ENCODE peak calls at places on chromosomes 2 and 18, in five cellular contexts. A is CD8-positive, alpha-beta memory T cell; T is sigmoid colon; F is Karpas-422; W is adrenal gland. I is an unnamed sample.

GRCh38 chr2:157825885-157826284 is 50.2 kb downstream of the ACVR1 start:
- DNase-seq in A (no peak), T (no peak), F (no peak), W (no peak), I (no peak)

GRCh38 chr2:225104321-225104720 is 62.1 kb upstream of the DOCK10 start:
- DNase-seq in A (no peak), T (no peak), F (no peak), W (no peak), I (no peak)

GRCh38 chr2:201233192-201234166 is 26.9 kb upstream of the CASP8 start:
- DNase-seq in A (peak; percentile 89), T (peak; percentile 66), F (peak; percentile 94), W (peak; percentile 81), I (no peak)

GRCh38 chr2:191917967-191918651 is 71.2 kb upstream of the CAVIN2 start:
- DNase-seq in A (no peak), T (no peak), F (no peak), W (no peak), I (peak; percentile 52)

GRCh38 chr2:46574457-46575354 is 95.3 kb downstream of the TMEM247 start:
- DNase-seq in A (no peak), T (no peak), F (peak; percentile 89), W (no peak), I (no peak)

GRCh38 chr18:79882522-79883241 is 68.8 kb downstream of the SLC66A2 start:
- DNase-seq in A (no peak), T (peak; percentile 40), F (no peak), W (no peak), I (peak; percentile 29)

GRCh38 chr2:98910349-98911125 is 25.5 kb downstream of the CRACDL start:
- DNase-seq in A (no peak), T (peak; percentile 48), F (peak; percentile 77), W (no peak), I (no peak)

GRCh38 chr2:10490806-10491291 is 42.7 kb upstream of the ODC1 start:
- DNase-seq in A (no peak), T (peak; percentile 44), F (no peak), W (peak; percentile 0), I (no peak)

GRCh38 chr2:149598014-149598395 is 10.4 kb upstream of the MMADHC start:
- DNase-seq in A (no peak), T (no peak), F (no peak), W (no peak), I (peak; percentile 6)

GRCh38 chr2:16111838-16112210 is 171.5 kb downstream of the MYCN start:
- DNase-seq in A (no peak), T (no peak), F (no peak), W (no peak), I (no peak)

GRCh38 chr2:71614976-71615768 is 161.8 kb downstream of the DYSF start:
- DNase-seq in A (no peak), T (peak; percentile 96), F (no peak), W (peak; percentile 80), I (peak; percentile 21)

GRCh38 chr2:241898681-241899270 is 29.2 kb downstream of the RTP5 start:
- DNase-seq in A (no peak), T (peak; percentile 50), F (no peak), W (no peak), I (peak; percentile 19)

GRCh38 chr2:86286518-86286917 is 50.9 kb downstream of the REEP1 start:
- DNase-seq in A (no peak), T (no peak), F (no peak), W (no peak), I (peak; percentile 40)

GRCh38 chr18:27005589-27005988 is 140.1 kb upstream of the AQP4 start:
- DNase-seq in A (no peak), T (no peak), F (peak; percentile 63), W (no peak), I (peak; percentile 19)

GRCh38 chr2:206442854-206443734 is at the start of gene ADAM23:
- DNase-seq in A (peak; percentile 4), T (no peak), F (peak; percentile 85), W (peak; percentile 41), I (peak; percentile 97)

GRCh38 chr2:29165362-29166236 is 50.4 kb downstream of the CLIP4 start:
- DNase-seq in A (no peak), T (no peak), F (no peak), W (no peak), I (no peak)

GRCh38 chr2:228938629-228939028 is 332.5 kb downstream of the PID1 start:
- DNase-seq in A (no peak), T (no peak), F (no peak), W (no peak), I (no peak)

GRCh38 chr2:130865401-130865800 is 28.7 kb downstream of the ARHGEF4 start:
- DNase-seq in A (no peak), T (no peak), F (no peak), W (no peak), I (no peak)

GRCh38 chr2:45852450-45853150 is 201.1 kb downstream of the PRKCE start:
- DNase-seq in A (no peak), T (no peak), F (peak; percentile 80), W (no peak), I (no peak)

GRCh38 chr2:215320102-215320501 is 8.2 kb downstream of the ATIC start:
- DNase-seq in A (no peak), T (no peak), F (no peak), W (no peak), I (no peak)

GRCh38 chr2:8251291-8251690 is 430.6 kb upstream of the ID2 start:
- DNase-seq in A (no peak), T (no peak), F (no peak), W (no peak), I (no peak)

GRCh38 chr2:34107811-34108210 is 508.7 kb upstream of the FAM98A start:
- DNase-seq in A (no peak), T (no peak), F (no peak), W (no peak), I (no peak)

GRCh38 chr18:76126327-76126726 is 368.7 kb downstream of the ZNF516 start:
- DNase-seq in A (no peak), T (no peak), F (no peak), W (no peak), I (no peak)

GRCh38 chr2:207416936-207417718 is 112.6 kb upstream of the CREB1 start:
- DNase-seq in A (no peak), T (no peak), F (no peak), W (no peak), I (no peak)

GRCh38 chr2:56449449-56449860 is 265.7 kb downstream of the CCDC85A start:
- DNase-seq in A (no peak), T (no peak), F (no peak), W (no peak), I (no peak)

GRCh38 chr2:10658041-10658913 is 31.5 kb downstream of the NOL10 start:
- DNase-seq in A (no peak), T (no peak), F (no peak), W (no peak), I (no peak)

GRCh38 chr18:44564922-44565321 is 115.8 kb upstream of the SETBP1 start:
- DNase-seq in A (no peak), T (no peak), F (no peak), W (no peak), I (no peak)

GRCh38 chr18:21134895-21135294 is 23.3 kb upstream of the ROCK1 start:
- DNase-seq in A (peak; percentile 23), T (no peak), F (peak; percentile 72), W (no peak), I (peak; percentile 8)

GRCh38 chr2:235734700-235735205 is 240.9 kb downstream of the AGAP1 start:
- DNase-seq in A (no peak), T (peak; percentile 74), F (no peak), W (no peak), I (no peak)

GRCh38 chr2:165471349-165471975 is 2.0 kb downstream of the CSRNP3 start:
- DNase-seq in A (no peak), T (no peak), F (no peak), W (no peak), I (peak; percentile 15)

GRCh38 chr2:165470351-165470750 is 853 bp downstream of the CSRNP3 start:
- DNase-seq in A (no peak), T (no peak), F (no peak), W (no peak), I (no peak)

GRCh38 chr2:165474621-165475269 is 5.2 kb downstream of the CSRNP3 start:
- DNase-seq in A (no peak), T (no peak), F (no peak), W (no peak), I (no peak)

DNA sequence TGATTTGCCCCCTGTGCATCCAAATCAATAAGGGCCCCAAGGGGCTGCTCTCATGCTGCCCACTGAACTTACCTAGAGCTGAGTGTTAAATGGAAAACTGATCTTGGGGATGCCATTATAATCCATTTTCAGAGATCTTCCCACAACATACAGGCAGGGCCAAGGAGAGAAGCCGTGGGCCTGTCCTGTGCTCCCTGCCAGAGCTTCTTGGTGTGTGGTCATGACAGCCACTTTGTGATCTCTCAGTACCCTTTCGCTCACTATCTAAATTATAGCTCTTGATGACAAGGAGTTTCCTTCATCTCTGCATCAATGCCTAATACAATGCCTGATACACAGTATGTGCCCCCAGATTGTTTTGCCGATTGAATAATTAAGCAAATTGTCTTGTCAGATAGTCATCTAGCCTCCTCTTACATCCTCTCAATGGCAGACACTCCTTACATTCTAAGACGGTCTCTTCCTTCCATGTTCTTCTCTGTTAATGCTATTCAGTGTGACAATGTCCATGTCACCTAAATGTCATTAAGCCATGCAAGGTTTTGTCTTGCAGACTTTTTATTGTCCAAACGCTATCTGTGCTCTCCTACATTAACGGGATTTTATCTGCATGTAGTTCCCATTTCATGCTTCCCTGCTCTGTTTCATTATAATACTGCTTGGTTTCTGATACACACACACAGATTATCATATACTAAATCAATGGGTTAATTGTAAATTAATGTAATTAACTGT is 5.9 kb downstream of the CSRNP3 start:
- DNase-seq in A (no peak), T (no peak), F (no peak), W (no peak), I (peak; percentile 20)
- H3K4me3 ChIP-seq in A (no peak overlapping the region), T (no peak overlapping the region), F (no peak overlapping the region), W (no peak overlapping the region), I (no peak overlapping the region)

DNA sequence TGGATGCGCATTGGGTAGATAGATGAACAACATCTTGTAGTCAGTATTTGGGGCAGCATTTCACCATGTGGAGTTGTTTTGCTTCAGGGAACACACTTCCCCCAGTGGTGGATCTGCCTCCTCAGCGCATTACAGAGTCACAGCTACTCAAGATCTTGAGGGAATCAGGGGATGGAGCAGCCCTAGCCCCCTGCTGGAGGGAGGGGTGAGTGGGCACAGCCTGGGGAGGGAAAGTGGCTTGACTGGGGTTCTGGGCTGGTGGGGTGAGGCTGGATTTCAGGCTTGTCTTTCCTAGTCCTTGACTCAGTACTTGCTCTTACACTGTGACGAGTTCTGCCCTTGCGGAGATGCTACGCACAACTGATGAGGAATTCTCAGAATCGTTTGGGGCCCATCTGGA is 271.0 kb upstream of the HS6ST1 start:
- DNase-seq in A (no peak), T (peak; percentile 25), F (no peak), W (no peak), I (no peak)
- H3K4me3 ChIP-seq in A (no peak overlapping the region), T (no peak overlapping the region), F (no peak overlapping the region), W (no peak overlapping the region), I (no peak overlapping the region)

GRCh38 chr18:457120-457519 is 43.4 kb downstream of the COLEC12 start:
- DNase-seq in A (no peak), T (peak; percentile 82), F (no peak), W (peak; percentile 33), I (peak; percentile 65)
- H3K4me3 ChIP-seq in A (no peak overlapping the region), T (peak overlapping the region; percentile 7), F (no peak overlapping the region), W (no peak overlapping the region), I (no peak overlapping the region)

DNA sequence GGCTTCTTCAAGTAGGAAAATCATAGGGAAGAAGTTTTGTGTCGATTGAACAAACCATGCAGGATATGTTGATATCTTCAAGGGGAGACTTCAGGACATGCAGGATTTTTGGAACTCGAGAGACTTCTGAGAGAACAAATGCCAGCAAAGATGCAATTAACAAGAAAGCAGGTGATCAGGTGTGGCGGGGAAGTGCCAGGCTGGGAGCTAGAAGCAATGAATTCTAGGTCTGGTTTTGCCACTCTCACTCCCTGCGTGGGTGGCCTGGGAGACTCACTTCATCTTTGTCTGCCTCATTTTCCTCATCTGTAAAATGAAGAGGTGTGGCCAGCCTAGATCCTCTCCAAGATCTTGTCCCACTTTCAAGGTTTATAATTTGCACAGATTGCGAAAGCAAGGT is 3.1 kb downstream of the SERPINB5 start:
- DNase-seq in A (no peak), T (no peak), F (no peak), W (no peak), I (no peak)
- H3K4me3 ChIP-seq in A (no peak overlapping the region), T (no peak overlapping the region), F (no peak overlapping the region), W (no peak overlapping the region), I (no peak overlapping the region)